ENCODE peak calls at places on chromosome 14, in six cellular contexts. M, V, W, Z, N and R are unnamed samples.

GRCh38 chr14:92135269-92135668 is 13.5 kb downstream of the CPSF2 start:
- DNase-seq in M (peak; percentile 59), V (no peak), W (peak; percentile 14), Z (no peak), N (no peak), R (peak; percentile 58)

GRCh38 chr14:93114068-93114710 is 1.5 kb downstream of the ITPK1 start:
- DNase-seq in M (no peak), V (no peak), W (peak; percentile 27), Z (peak; percentile 11), N (no peak), R (no peak)

GRCh38 chr14:42190744-42191143 is 584.1 kb downstream of the LRFN5 start:
- DNase-seq in M (no peak), V (no peak), W (no peak), Z (no peak), N (no peak), R (no peak)

GRCh38 chr14:51692646-51693045 is 40.9 kb downstream of the FRMD6 start:
- DNase-seq in M (peak; percentile 47), V (no peak), W (no peak), Z (no peak), N (no peak), R (no peak)

GRCh38 chr14:22432348-22432976 is 156.6 kb downstream of the DAD1 start:
- DNase-seq in M (peak; percentile 84), V (no peak), W (no peak), Z (no peak), N (no peak), R (peak; percentile 93)

GRCh38 chr14:105155071-105155651 is 13.4 kb downstream of the JAG2 start:
- DNase-seq in M (no peak), V (no peak), W (no peak), Z (no peak), N (no peak), R (no peak)

GRCh38 chr14:92659765-92660561 is 88.5 kb downstream of the LGMN start:
- DNase-seq in M (no peak), V (no peak), W (no peak), Z (no peak), N (no peak), R (no peak)

GRCh38 chr14:26766726-26767125 is 168.9 kb upstream of the NOVA1 start:
- DNase-seq in M (no peak), V (no peak), W (no peak), Z (no peak), N (no peak), R (no peak)

GRCh38 chr14:96589577-96589976 is 87.4 kb downstream of the PAPOLA start:
- DNase-seq in M (no peak), V (peak; percentile 23), W (no peak), Z (no peak), N (no peak), R (no peak)

GRCh38 chr14:104680806-104681688 is 8.4 kb upstream of the INF2 start:
- DNase-seq in M (peak; percentile 85), V (no peak), W (peak; percentile 59), Z (no peak), N (no peak), R (peak; percentile 91)

GRCh38 chr14:92254786-92255185 is 68.2 kb upstream of the SLC24A4 start:
- DNase-seq in M (peak; percentile 45), V (peak; percentile 56), W (peak; percentile 62), Z (peak; percentile 44), N (peak; percentile 71), R (peak; percentile 72)

GRCh38 chr14:30078827-30079402 is 151.3 kb upstream of the PRKD1 start:
- DNase-seq in M (no peak), V (no peak), W (no peak), Z (no peak), N (no peak), R (no peak)

GRCh38 chr14:24366664-24367505 is 1.1 kb upstream of the NFATC4 start:
- DNase-seq in M (peak; percentile 89), V (peak; percentile 96), W (peak; percentile 99), Z (peak; percentile 97), N (peak; percentile 94), R (peak; percentile 97)

GRCh38 chr14:99724196-99724891 is 40.2 kb downstream of the CYP46A1 start:
- DNase-seq in M (peak; percentile 49), V (peak; percentile 23), W (no peak), Z (no peak), N (no peak), R (no peak)

GRCh38 chr14:38336298-38336697 is 80.4 kb upstream of the CLEC14A start:
- DNase-seq in M (no peak), V (no peak), W (no peak), Z (no peak), N (no peak), R (no peak)

GRCh38 chr14:53963491-53964227 is 7.0 kb upstream of the BMP4 start:
- DNase-seq in M (no peak), V (peak; percentile 47), W (peak; percentile 74), Z (no peak), N (peak; percentile 59), R (peak; percentile 39)

GRCh38 chr14:52356025-52356424 is 41.9 kb downstream of the PTGER2 start:
- DNase-seq in M (peak; percentile 21), V (no peak), W (no peak), Z (no peak), N (no peak), R (no peak)

GRCh38 chr14:68506021-68506644 is 286.7 kb downstream of the ZFP36L1 start:
- DNase-seq in M (peak; percentile 73), V (no peak), W (peak; percentile 44), Z (no peak), N (no peak), R (peak; percentile 56)

DNA sequence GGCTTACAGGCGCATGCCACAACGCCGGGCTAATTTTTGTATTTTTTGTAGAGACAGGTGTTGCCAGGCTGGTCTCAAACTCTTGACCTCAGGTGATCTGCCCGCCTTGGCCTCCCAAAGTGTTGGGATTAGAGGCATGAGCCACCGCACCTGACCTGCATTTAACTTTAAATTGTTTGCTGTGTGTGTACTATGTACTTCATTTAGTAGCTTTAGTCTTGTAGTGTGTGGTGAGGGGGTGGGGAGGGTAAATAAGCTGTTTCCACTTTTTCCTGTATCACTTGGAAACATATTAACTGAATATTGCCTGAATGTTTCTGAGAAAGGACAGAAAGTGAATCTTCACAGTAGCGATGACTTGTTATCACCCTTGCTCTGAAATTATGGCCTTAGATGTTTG is 8.5 kb downstream of the DLST start:
- DNase-seq in M (no peak), V (no peak), W (no peak), Z (no peak), N (no peak), R (no peak)
- H3K9ac ChIP-seq in M (no peak overlapping the region), V (no peak overlapping the region), W (no peak overlapping the region), Z (no peak overlapping the region), N (no peak overlapping the region), R (no peak overlapping the region)

GRCh38 chr14:103523583-103523969 is 946 bp upstream of the CKB start:
- DNase-seq in M (no peak), V (no peak), W (no peak), Z (no peak), N (no peak), R (no peak)

GRCh38 chr14:103521438-103521961 is 1.1 kb downstream of the CKB start:
- DNase-seq in M (no peak), V (no peak), W (no peak), Z (no peak), N (no peak), R (no peak)

GRCh38 chr14:103522028-103522581 is 525 bp downstream of the CKB start:
- DNase-seq in M (no peak), V (no peak), W (peak; percentile 43), Z (no peak), N (peak; percentile 70), R (peak; percentile 43)

GRCh38 chr14:103524002-103524785 is 1.6 kb upstream of the CKB start:
- DNase-seq in M (no peak), V (no peak), W (no peak), Z (no peak), N (no peak), R (no peak)

DNA sequence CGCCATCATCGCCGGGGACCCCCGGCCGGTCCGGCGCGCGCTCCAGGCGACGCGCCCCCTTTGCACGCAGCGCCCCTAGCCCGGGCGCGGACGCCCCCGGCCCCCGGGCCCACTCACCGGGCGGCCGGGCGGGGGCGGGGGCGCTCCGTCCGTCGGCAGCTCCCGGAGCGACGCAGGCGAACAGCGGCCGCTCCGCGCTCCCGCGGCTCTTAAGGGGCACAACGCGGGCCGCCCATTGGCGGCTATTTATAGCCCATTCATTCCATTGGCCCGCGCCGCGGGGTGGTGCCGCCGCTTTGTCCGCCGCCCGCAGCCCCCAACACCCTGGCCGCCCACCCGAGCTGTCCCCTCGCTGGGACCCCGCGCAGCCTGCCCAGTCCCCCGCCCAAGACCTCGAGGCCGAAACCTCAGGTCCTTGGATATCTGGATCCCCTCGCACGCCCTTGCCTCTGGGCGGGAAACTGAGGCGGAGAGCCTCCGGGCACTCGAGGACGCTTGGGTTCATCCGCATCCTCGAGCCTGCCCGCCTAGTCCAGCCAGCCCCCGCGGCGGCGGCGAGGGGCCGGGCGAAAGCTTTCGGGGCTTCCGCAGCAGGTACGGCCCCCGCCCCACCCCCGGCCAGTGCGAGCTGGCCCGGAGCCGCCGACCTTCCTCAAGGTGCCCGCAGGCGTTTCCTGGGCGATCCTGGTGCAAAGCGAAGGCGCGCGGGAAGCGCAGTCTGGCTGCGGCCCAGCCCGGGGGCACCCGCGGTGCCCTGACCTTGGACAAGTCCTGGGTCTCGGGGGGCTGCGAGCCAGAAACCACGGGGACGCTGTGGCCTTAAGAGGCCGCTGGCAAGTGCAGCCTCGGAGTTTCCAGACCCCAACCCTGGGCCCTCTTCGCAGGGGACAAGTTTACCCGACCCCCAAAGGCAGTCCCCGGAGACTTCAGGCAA is at the start of gene CKB:
- DNase-seq in M (peak; percentile 45), V (peak; percentile 75), W (peak; percentile 71), Z (peak; percentile 74), N (peak; percentile 90), R (peak; percentile 71)
- H2BK15ac ChIP-seq in M (no peak within 1 kb of the TSS), V (no peak within 1 kb of the TSS), W (no peak within 1 kb of the TSS), Z (peak within 1 kb of the TSS; percentile 81), N (peak within 1 kb of the TSS; percentile 92), R (peak within 1 kb of the TSS; percentile 35)

DNA sequence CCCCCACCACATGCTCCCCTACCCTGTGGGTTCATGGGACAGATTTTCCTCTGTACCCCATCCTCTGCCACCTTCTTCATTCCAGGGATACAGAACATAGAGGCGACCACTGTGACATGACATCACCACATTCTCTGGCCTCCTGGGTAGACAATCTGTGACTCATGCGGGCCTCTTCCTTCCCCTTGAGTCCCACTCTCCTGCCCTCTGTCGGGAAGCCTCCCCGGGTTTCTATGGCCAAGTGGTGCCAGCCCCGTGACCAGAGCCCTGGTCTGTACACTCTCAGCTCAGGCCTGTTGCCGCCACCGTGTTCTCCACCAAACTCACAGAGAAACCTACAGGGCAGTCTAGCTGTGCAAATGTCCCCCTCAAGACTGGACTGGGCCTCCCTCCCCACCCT is 8.0 kb downstream of the CLMN start:
- DNase-seq in M (no peak), V (no peak), W (peak; percentile 31), Z (no peak), N (no peak), R (peak; percentile 38)
- H3K9ac ChIP-seq in M (no peak overlapping the region), V (no peak overlapping the region), W (no peak overlapping the region), Z (no peak overlapping the region), N (no peak overlapping the region), R (no peak overlapping the region)

DNA sequence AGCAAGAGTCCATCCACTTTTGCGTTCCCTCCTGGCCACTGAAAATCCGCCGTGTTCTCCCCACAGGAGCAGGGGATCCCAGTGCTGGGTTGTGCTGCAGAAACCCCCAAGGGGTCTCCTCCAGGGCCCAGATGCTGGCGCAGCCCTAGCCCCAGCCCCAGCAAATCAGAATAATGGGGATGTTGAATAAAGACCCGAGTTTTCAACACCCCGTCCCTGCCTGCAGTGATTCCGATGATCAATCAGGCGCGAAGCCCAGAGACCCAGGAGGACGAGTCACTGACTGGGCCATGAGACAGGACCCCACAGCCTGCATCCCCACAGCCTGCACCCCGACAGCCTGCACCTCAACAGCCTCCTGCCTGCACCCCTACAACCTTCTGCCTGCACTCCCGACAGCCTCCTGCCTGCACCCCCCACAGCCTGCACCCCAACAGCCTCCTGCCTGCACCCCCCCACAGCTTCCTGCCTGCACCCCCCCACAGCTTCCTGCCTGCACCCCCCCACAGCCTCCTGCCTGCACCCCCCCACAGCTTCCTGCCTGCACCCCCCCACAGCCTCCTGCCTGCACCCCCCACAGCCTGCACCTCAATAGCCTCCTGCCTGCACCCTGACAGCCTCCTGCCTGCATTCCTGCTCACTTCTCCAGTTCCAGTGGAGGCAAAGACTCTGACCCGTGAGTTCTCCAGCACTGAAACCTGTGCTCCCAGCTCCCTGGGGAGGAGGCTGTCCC is 37.2 kb downstream of the TNFAIP2 start:
- DNase-seq in M (no peak), V (no peak), W (no peak), Z (no peak), N (no peak), R (no peak)
- H2BK15ac ChIP-seq in M (no peak overlapping the region), V (no peak overlapping the region), W (no peak overlapping the region), Z (no peak overlapping the region), N (no peak overlapping the region), R (no peak overlapping the region)